ENCODE peak calls at places on chromosomes 16 and 17, in seven cellular contexts. One of them, this sample, is unnamed.

GRCh38 chr17:15092762-15093161 is 172.4 kb downstream of the PMP22 start:
- DNase-seq in stimulated activated CD4-positive, alpha-beta T cell treated with anti-CD3 and anti-CD28 coated beads, Interleukin-4, amount 100 ng/mL, for 4 hours: no peak
- DNase-seq in right atrium auricular region: no peak
- DNase-seq in nephron progenitor cell: no peak
- DNase-seq in stomach: no peak
- DNase-seq in A172: no peak
- DNase-seq in iris pigment epithelial cell: peak
- DNase-seq in this sample: no peak

GRCh38 chr16:67241008-67241900 is 6.0 kb downstream of the FHOD1 start:
- DNase-seq in stimulated activated CD4-positive, alpha-beta T cell treated with anti-CD3 and anti-CD28 coated beads, Interleukin-4, amount 100 ng/mL, for 4 hours: no peak
- DNase-seq in right atrium auricular region: peak
- DNase-seq in nephron progenitor cell: no peak
- DNase-seq in stomach: peak
- DNase-seq in A172: peak
- DNase-seq in iris pigment epithelial cell: peak
- DNase-seq in this sample: no peak

GRCh38 chr16:1152651-1153259 is at the start of gene CACNA1H:
- DNase-seq in stimulated activated CD4-positive, alpha-beta T cell treated with anti-CD3 and anti-CD28 coated beads, Interleukin-4, amount 100 ng/mL, for 4 hours: peak
- DNase-seq in right atrium auricular region: no peak
- DNase-seq in nephron progenitor cell: peak
- DNase-seq in stomach: no peak
- DNase-seq in A172: no peak
- DNase-seq in iris pigment epithelial cell: no peak
- DNase-seq in this sample: no peak

GRCh38 chr17:75959046-75959838 is 18.4 kb upstream of the FBF1 start:
- DNase-seq in stimulated activated CD4-positive, alpha-beta T cell treated with anti-CD3 and anti-CD28 coated beads, Interleukin-4, amount 100 ng/mL, for 4 hours: no peak
- DNase-seq in right atrium auricular region: no peak
- DNase-seq in nephron progenitor cell: no peak
- DNase-seq in stomach: no peak
- DNase-seq in A172: no peak
- DNase-seq in iris pigment epithelial cell: no peak
- DNase-seq in this sample: no peak

GRCh38 chr16:86086471-86086870 is 187.5 kb downstream of the IRF8 start:
- DNase-seq in stimulated activated CD4-positive, alpha-beta T cell treated with anti-CD3 and anti-CD28 coated beads, Interleukin-4, amount 100 ng/mL, for 4 hours: no peak
- DNase-seq in right atrium auricular region: no peak
- DNase-seq in nephron progenitor cell: no peak
- DNase-seq in stomach: no peak
- DNase-seq in A172: no peak
- DNase-seq in iris pigment epithelial cell: no peak
- DNase-seq in this sample: no peak

GRCh38 chr17:382644-383533 is 30.3 kb upstream of the RPH3AL start:
- DNase-seq in stimulated activated CD4-positive, alpha-beta T cell treated with anti-CD3 and anti-CD28 coated beads, Interleukin-4, amount 100 ng/mL, for 4 hours: no peak
- DNase-seq in right atrium auricular region: no peak
- DNase-seq in nephron progenitor cell: peak
- DNase-seq in stomach: no peak
- DNase-seq in A172: peak
- DNase-seq in iris pigment epithelial cell: peak
- DNase-seq in this sample: no peak

GRCh38 chr16:2835638-2836493 is 5.8 kb downstream of the ZG16B start:
- DNase-seq in stimulated activated CD4-positive, alpha-beta T cell treated with anti-CD3 and anti-CD28 coated beads, Interleukin-4, amount 100 ng/mL, for 4 hours: no peak
- DNase-seq in right atrium auricular region: no peak
- DNase-seq in nephron progenitor cell: no peak
- DNase-seq in stomach: peak
- DNase-seq in A172: peak
- DNase-seq in iris pigment epithelial cell: peak
- DNase-seq in this sample: no peak

GRCh38 chr17:62653831-62654829 is 26.7 kb downstream of the MRC2 start:
- DNase-seq in stimulated activated CD4-positive, alpha-beta T cell treated with anti-CD3 and anti-CD28 coated beads, Interleukin-4, amount 100 ng/mL, for 4 hours: no peak
- DNase-seq in right atrium auricular region: peak
- DNase-seq in nephron progenitor cell: peak
- DNase-seq in stomach: peak
- DNase-seq in A172: peak
- DNase-seq in iris pigment epithelial cell: peak
- DNase-seq in this sample: no peak

GRCh38 chr16:1450841-1451240 is 6.5 kb upstream of the CCDC154 start:
- DNase-seq in stimulated activated CD4-positive, alpha-beta T cell treated with anti-CD3 and anti-CD28 coated beads, Interleukin-4, amount 100 ng/mL, for 4 hours: no peak
- DNase-seq in right atrium auricular region: no peak
- DNase-seq in nephron progenitor cell: no peak
- DNase-seq in stomach: no peak
- DNase-seq in A172: no peak
- DNase-seq in iris pigment epithelial cell: no peak
- DNase-seq in this sample: no peak

GRCh38 chr17:69716571-69716970 is 302.1 kb downstream of the MAP2K6 start:
- DNase-seq in stimulated activated CD4-positive, alpha-beta T cell treated with anti-CD3 and anti-CD28 coated beads, Interleukin-4, amount 100 ng/mL, for 4 hours: no peak
- DNase-seq in right atrium auricular region: no peak
- DNase-seq in nephron progenitor cell: no peak
- DNase-seq in stomach: no peak
- DNase-seq in A172: no peak
- DNase-seq in iris pigment epithelial cell: no peak
- DNase-seq in this sample: no peak

GRCh38 chr16:105521-105920 is 27.5 kb downstream of the MPG start:
- DNase-seq in stimulated activated CD4-positive, alpha-beta T cell treated with anti-CD3 and anti-CD28 coated beads, Interleukin-4, amount 100 ng/mL, for 4 hours: no peak
- DNase-seq in right atrium auricular region: no peak
- DNase-seq in nephron progenitor cell: no peak
- DNase-seq in stomach: no peak
- DNase-seq in A172: no peak
- DNase-seq in iris pigment epithelial cell: no peak
- DNase-seq in this sample: no peak

GRCh38 chr17:3865166-3865565 is 19.1 kb upstream of the NCBP3 start:
- DNase-seq in stimulated activated CD4-positive, alpha-beta T cell treated with anti-CD3 and anti-CD28 coated beads, Interleukin-4, amount 100 ng/mL, for 4 hours: no peak
- DNase-seq in right atrium auricular region: no peak
- DNase-seq in nephron progenitor cell: no peak
- DNase-seq in stomach: no peak
- DNase-seq in A172: peak
- DNase-seq in iris pigment epithelial cell: peak
- DNase-seq in this sample: no peak

GRCh38 chr17:2397247-2398171 is 3.4 kb downstream of the MNT start:
- DNase-seq in stimulated activated CD4-positive, alpha-beta T cell treated with anti-CD3 and anti-CD28 coated beads, Interleukin-4, amount 100 ng/mL, for 4 hours: no peak
- DNase-seq in right atrium auricular region: no peak
- DNase-seq in nephron progenitor cell: no peak
- DNase-seq in stomach: no peak
- DNase-seq in A172: no peak
- DNase-seq in iris pigment epithelial cell: no peak
- DNase-seq in this sample: no peak

GRCh38 chr16:63776034-63776433 is 1345.8 kb downstream of the CDH11 start:
- DNase-seq in stimulated activated CD4-positive, alpha-beta T cell treated with anti-CD3 and anti-CD28 coated beads, Interleukin-4, amount 100 ng/mL, for 4 hours: no peak
- DNase-seq in right atrium auricular region: no peak
- DNase-seq in nephron progenitor cell: no peak
- DNase-seq in stomach: no peak
- DNase-seq in A172: no peak
- DNase-seq in iris pigment epithelial cell: no peak
- DNase-seq in this sample: no peak

GRCh38 chr17:28925912-28926365 is 23.1 kb upstream of the DHRS13 start:
- DNase-seq in stimulated activated CD4-positive, alpha-beta T cell treated with anti-CD3 and anti-CD28 coated beads, Interleukin-4, amount 100 ng/mL, for 4 hours: no peak
- DNase-seq in right atrium auricular region: no peak
- DNase-seq in nephron progenitor cell: no peak
- DNase-seq in stomach: no peak
- DNase-seq in A172: peak
- DNase-seq in iris pigment epithelial cell: peak
- DNase-seq in this sample: no peak

GRCh38 chr16:27234171-27234570 is 30.8 kb downstream of the KDM8 start:
- DNase-seq in stimulated activated CD4-positive, alpha-beta T cell treated with anti-CD3 and anti-CD28 coated beads, Interleukin-4, amount 100 ng/mL, for 4 hours: no peak
- DNase-seq in right atrium auricular region: no peak
- DNase-seq in nephron progenitor cell: no peak
- DNase-seq in stomach: no peak
- DNase-seq in A172: no peak
- DNase-seq in iris pigment epithelial cell: no peak
- DNase-seq in this sample: no peak

GRCh38 chr17:80114758-80115157 is 13.4 kb downstream of the GAA start:
- DNase-seq in stimulated activated CD4-positive, alpha-beta T cell treated with anti-CD3 and anti-CD28 coated beads, Interleukin-4, amount 100 ng/mL, for 4 hours: no peak
- DNase-seq in right atrium auricular region: no peak
- DNase-seq in nephron progenitor cell: no peak
- DNase-seq in stomach: no peak
- DNase-seq in A172: no peak
- DNase-seq in iris pigment epithelial cell: no peak
- DNase-seq in this sample: no peak

GRCh38 chr16:79089735-79090284 is 510.7 kb downstream of the MAF start:
- DNase-seq in stimulated activated CD4-positive, alpha-beta T cell treated with anti-CD3 and anti-CD28 coated beads, Interleukin-4, amount 100 ng/mL, for 4 hours: peak
- DNase-seq in right atrium auricular region: no peak
- DNase-seq in nephron progenitor cell: no peak
- DNase-seq in stomach: no peak
- DNase-seq in A172: no peak
- DNase-seq in iris pigment epithelial cell: no peak
- DNase-seq in this sample: no peak

GRCh38 chr16:51816929-51817328 is 665.9 kb upstream of the SALL1 start:
- DNase-seq in stimulated activated CD4-positive, alpha-beta T cell treated with anti-CD3 and anti-CD28 coated beads, Interleukin-4, amount 100 ng/mL, for 4 hours: no peak
- DNase-seq in right atrium auricular region: no peak
- DNase-seq in nephron progenitor cell: no peak
- DNase-seq in stomach: no peak
- DNase-seq in A172: no peak
- DNase-seq in iris pigment epithelial cell: peak
- DNase-seq in this sample: no peak

GRCh38 chr17:66580601-66581385 is 254.1 kb upstream of the CACNG5 start:
- DNase-seq in stimulated activated CD4-positive, alpha-beta T cell treated with anti-CD3 and anti-CD28 coated beads, Interleukin-4, amount 100 ng/mL, for 4 hours: no peak
- DNase-seq in right atrium auricular region: no peak
- DNase-seq in nephron progenitor cell: no peak
- DNase-seq in stomach: peak
- DNase-seq in A172: no peak
- DNase-seq in iris pigment epithelial cell: peak
- DNase-seq in this sample: no peak

This sample was measured in Karpas-422.